ENCODE peak calls at places on chromosome 1, in four cellular contexts. One of them, this sample, is unnamed.

GRCh38 chr1:42931108-42931539 is 27.5 kb downstream of the SLC2A1 start:
- DNase-seq in psoas muscle: no peak
- DNase-seq in retina: peak; percentile 63
- DNase-seq in NCI-H1436: peak; percentile 18
- DNase-seq in this sample: peak; percentile 61

GRCh38 chr1:40030528-40031135 is 9.9 kb upstream of the CAP1 start:
- DNase-seq in psoas muscle: no peak
- DNase-seq in retina: no peak
- DNase-seq in NCI-H1436: no peak
- DNase-seq in this sample: no peak

GRCh38 chr1:153933420-153933819 is 10.6 kb upstream of the GATAD2B start:
- DNase-seq in psoas muscle: no peak
- DNase-seq in retina: no peak
- DNase-seq in NCI-H1436: no peak
- DNase-seq in this sample: no peak

GRCh38 chr1:41418868-41419583 is 57.8 kb downstream of the FOXO6 start:
- DNase-seq in psoas muscle: peak; percentile 95
- DNase-seq in retina: peak; percentile 7
- DNase-seq in NCI-H1436: no peak
- DNase-seq in this sample: peak; percentile 78

GRCh38 chr1:173099166-173099565 is 48.4 kb upstream of the TNFSF18 start:
- DNase-seq in psoas muscle: no peak
- DNase-seq in retina: no peak
- DNase-seq in NCI-H1436: no peak
- DNase-seq in this sample: no peak

GRCh38 chr1:22922640-22923039 is 50.0 kb downstream of the LACTBL1 start:
- DNase-seq in psoas muscle: no peak
- DNase-seq in retina: no peak
- DNase-seq in NCI-H1436: no peak
- DNase-seq in this sample: no peak

GRCh38 chr1:208691012-208691411 is 446.8 kb upstream of the PLXNA2 start:
- DNase-seq in psoas muscle: no peak
- DNase-seq in retina: no peak
- DNase-seq in NCI-H1436: no peak
- DNase-seq in this sample: no peak

GRCh38 chr1:3910769-3911520 is 10.9 kb upstream of the C1orf174 start:
- DNase-seq in psoas muscle: peak; percentile 49
- DNase-seq in retina: peak; percentile 90
- DNase-seq in NCI-H1436: peak; percentile 87
- DNase-seq in this sample: peak; percentile 77

GRCh38 chr1:225653463-225654276 is 747 bp upstream of the ENAH start:
- DNase-seq in psoas muscle: peak; percentile 81
- DNase-seq in retina: peak; percentile 94
- DNase-seq in NCI-H1436: peak; percentile 58
- DNase-seq in this sample: peak; percentile 82

GRCh38 chr1:245663373-245663772 is 508.6 kb downstream of the KIF26B start:
- DNase-seq in psoas muscle: no peak
- DNase-seq in retina: no peak
- DNase-seq in NCI-H1436: no peak
- DNase-seq in this sample: no peak

GRCh38 chr1:41171266-41171874 is 70.7 kb downstream of the SCMH1 start:
- DNase-seq in psoas muscle: no peak
- DNase-seq in retina: no peak
- DNase-seq in NCI-H1436: no peak
- DNase-seq in this sample: no peak

GRCh38 chr1:11800756-11801433 is 4.9 kb downstream of the MTHFR start:
- DNase-seq in psoas muscle: no peak
- DNase-seq in retina: no peak
- DNase-seq in NCI-H1436: no peak
- DNase-seq in this sample: peak; percentile 62

GRCh38 chr1:202192770-202193613 is 607 bp upstream of the LGR6 start:
- DNase-seq in psoas muscle: peak; percentile 51
- DNase-seq in retina: peak; percentile 88
- DNase-seq in NCI-H1436: peak; percentile 69
- DNase-seq in this sample: no peak

GRCh38 chr1:44907909-44908308 is 64.9 kb upstream of the PTCH2 start:
- DNase-seq in psoas muscle: no peak
- DNase-seq in retina: no peak
- DNase-seq in NCI-H1436: no peak
- DNase-seq in this sample: no peak

GRCh38 chr1:110508038-110508437 is 10.9 kb downstream of the KCNA10 start:
- DNase-seq in psoas muscle: peak; percentile 43
- DNase-seq in retina: no peak
- DNase-seq in NCI-H1436: no peak
- DNase-seq in this sample: peak; percentile 68

GRCh38 chr1:40392206-40392605 is 18.7 kb downstream of the SMAP2 start:
- DNase-seq in psoas muscle: no peak
- DNase-seq in retina: no peak
- DNase-seq in NCI-H1436: no peak
- DNase-seq in this sample: no peak

GRCh38 chr1:109969430-109969829 is 15.1 kb upstream of the AHCYL1 start:
- DNase-seq in psoas muscle: no peak
- DNase-seq in retina: no peak
- DNase-seq in NCI-H1436: no peak
- DNase-seq in this sample: no peak

GRCh38 chr1:200530551-200531261 is 89.8 kb downstream of the KIF14 start:
- DNase-seq in psoas muscle: no peak
- DNase-seq in retina: no peak
- DNase-seq in NCI-H1436: no peak
- DNase-seq in this sample: no peak

GRCh38 chr1:92484171-92484471 is 2.6 kb downstream of the GFI1 start:
- DNase-seq in psoas muscle: no peak
- DNase-seq in retina: no peak
- DNase-seq in NCI-H1436: no peak
- DNase-seq in this sample: no peak

GRCh38 chr1:195568389-195568788 is 1039.9 kb downstream of the KCNT2 start:
- DNase-seq in psoas muscle: no peak
- DNase-seq in retina: no peak
- DNase-seq in NCI-H1436: no peak
- DNase-seq in this sample: no peak

GRCh38 chr1:234573711-234574299 is 36.2 kb downstream of the IRF2BP2 start:
- DNase-seq in psoas muscle: peak; percentile 46
- DNase-seq in retina: no peak
- DNase-seq in NCI-H1436: no peak
- DNase-seq in this sample: peak; percentile 45

GRCh38 chr1:10253755-10254154 is 43.4 kb downstream of the KIF1B start:
- DNase-seq in psoas muscle: no peak
- DNase-seq in retina: peak; percentile 17
- DNase-seq in NCI-H1436: no peak
- DNase-seq in this sample: no peak

GRCh38 chr1:176885756-176886155 is 278.8 kb downstream of the ASTN1 start:
- DNase-seq in psoas muscle: no peak
- DNase-seq in retina: no peak
- DNase-seq in NCI-H1436: no peak
- DNase-seq in this sample: no peak

GRCh38 chr1:201602413-201603265 is 63.7 kb downstream of the NAV1 start:
- DNase-seq in psoas muscle: peak; percentile 39
- DNase-seq in retina: no peak
- DNase-seq in NCI-H1436: no peak
- DNase-seq in this sample: no peak

GRCh38 chr1:165235158-165235776 is 121.2 kb downstream of the LMX1A start:
- DNase-seq in psoas muscle: peak; percentile 12
- DNase-seq in retina: peak; percentile 87
- DNase-seq in NCI-H1436: no peak
- DNase-seq in this sample: no peak

GRCh38 chr1:23554481-23555224 is 4.6 kb downstream of the ID3 start:
- DNase-seq in psoas muscle: peak; percentile 83
- DNase-seq in retina: peak; percentile 90
- DNase-seq in NCI-H1436: peak; percentile 97
- DNase-seq in this sample: peak; percentile 91

GRCh38 chr1:234107416-234108021 is 203.0 kb downstream of the SLC35F3 start:
- DNase-seq in psoas muscle: no peak
- DNase-seq in retina: no peak
- DNase-seq in NCI-H1436: no peak
- DNase-seq in this sample: no peak

GRCh38 chr1:21594935-21595897 is 73.9 kb downstream of the RAP1GAP start:
- DNase-seq in psoas muscle: peak; percentile 45
- DNase-seq in retina: no peak
- DNase-seq in NCI-H1436: peak; percentile 26
- DNase-seq in this sample: peak; percentile 80

GRCh38 chr1:68051475-68051874 is 1.0 kb upstream of the DIRAS3 start:
- DNase-seq in psoas muscle: peak; percentile 33
- DNase-seq in retina: peak; percentile 65
- DNase-seq in NCI-H1436: no peak
- DNase-seq in this sample: peak; percentile 67

GRCh38 chr1:61271412-61271789 is 189.0 kb downstream of the NFIA start:
- DNase-seq in psoas muscle: no peak
- DNase-seq in retina: no peak
- DNase-seq in NCI-H1436: no peak
- DNase-seq in this sample: no peak

GRCh38 chr1:20339811-20340457 is 49.3 kb downstream of the VWA5B1 start:
- DNase-seq in psoas muscle: no peak
- DNase-seq in retina: peak; percentile 70
- DNase-seq in NCI-H1436: peak; percentile 54
- DNase-seq in this sample: no peak

GRCh38 chr1:72060466-72060865 is 221.9 kb downstream of the NEGR1 start:
- DNase-seq in psoas muscle: no peak
- DNase-seq in retina: peak; percentile 63
- DNase-seq in NCI-H1436: no peak
- DNase-seq in this sample: no peak

GRCh38 chr1:99820546-99820945 is 29.6 kb upstream of the AGL start:
- DNase-seq in psoas muscle: no peak
- DNase-seq in retina: no peak
- DNase-seq in NCI-H1436: no peak
- DNase-seq in this sample: no peak

GRCh38 chr1:206419250-206419649 is 51.0 kb upstream of the IKBKE start:
- DNase-seq in psoas muscle: no peak
- DNase-seq in retina: no peak
- DNase-seq in NCI-H1436: no peak
- DNase-seq in this sample: no peak

GRCh38 chr1:89274431-89274857 is 1.8 kb upstream of the GBP5 start:
- DNase-seq in psoas muscle: no peak
- DNase-seq in retina: no peak
- DNase-seq in NCI-H1436: no peak
- DNase-seq in this sample: no peak

GRCh38 chr1:37901191-37901892 is 42.0 kb upstream of the MTF1 start:
- DNase-seq in psoas muscle: no peak
- DNase-seq in retina: no peak
- DNase-seq in NCI-H1436: no peak
- DNase-seq in this sample: no peak

GRCh38 chr1:73637275-73637674 is 560.7 kb downstream of the LRRIQ3 start:
- DNase-seq in psoas muscle: no peak
- DNase-seq in retina: no peak
- DNase-seq in NCI-H1436: no peak
- DNase-seq in this sample: no peak